ENCODE peak calls at places on chromosomes 5 and 9, in six cellular contexts. Q is astrocyte, L is HCT116, W is fibroblast of lung, O is H1, X is mammary epithelial cell. M is an unnamed sample. For H3K9me3 and H4K20me1, the result is how much of the 10 kb centered on the place peaks cover.

GRCh38 chr5:125394661-125395280 is 648.3 kb upstream of the ZNF608 start:
- DNase-seq in X (peak), Q (peak), W (no peak), O (no peak), L (no peak), M (no peak)

GRCh38 chr9:105173306-105173705 is 71.1 kb upstream of the SLC44A1 start:
- DNase-seq in Q (no peak), L (no peak), W (no peak), X (no peak), O (peak), M (no peak)

GRCh38 chr5:33441241-33441844 is 578 bp downstream of the TARS1 start:
- DNase-seq in W (peak), L (peak), O (no peak), X (no peak), Q (peak), M (peak)

GRCh38 chr9:134492281-134492691 is 149.3 kb upstream of the COL5A1 start:
- DNase-seq in Q (peak), X (no peak), W (peak), O (no peak), L (no peak), M (peak)

GRCh38 chr5:65727491-65728156 is 5.6 kb downstream of the NLN start:
- DNase-seq in O (no peak), L (no peak), W (no peak), X (no peak), Q (no peak), M (no peak)

GRCh38 chr5:74432240-74432639 is 208.3 kb downstream of the ENC1 start:
- DNase-seq in X (no peak), Q (no peak), O (no peak), W (no peak), L (no peak), M (no peak)

GRCh38 chr5:78182838-78183237 is 111.7 kb downstream of the AP3B1 start:
- DNase-seq in W (no peak), Q (no peak), X (peak), L (no peak), O (no peak), M (peak)

GRCh38 chr5:80141147-80141671 is 106.1 kb downstream of the THBS4 start:
- DNase-seq in L (no peak), X (no peak), O (peak), Q (no peak), W (peak), M (no peak)

GRCh38 chr5:130708744-130709143 is 456.3 kb downstream of the HINT1 start:
- DNase-seq in Q (peak), W (no peak), L (no peak), O (no peak), X (no peak), M (no peak)

GRCh38 chr9:80285325-80285724 is 713.6 kb downstream of the TLE4 start:
- DNase-seq in W (peak), X (peak), Q (peak), L (no peak), O (no peak), M (no peak)

DNA sequence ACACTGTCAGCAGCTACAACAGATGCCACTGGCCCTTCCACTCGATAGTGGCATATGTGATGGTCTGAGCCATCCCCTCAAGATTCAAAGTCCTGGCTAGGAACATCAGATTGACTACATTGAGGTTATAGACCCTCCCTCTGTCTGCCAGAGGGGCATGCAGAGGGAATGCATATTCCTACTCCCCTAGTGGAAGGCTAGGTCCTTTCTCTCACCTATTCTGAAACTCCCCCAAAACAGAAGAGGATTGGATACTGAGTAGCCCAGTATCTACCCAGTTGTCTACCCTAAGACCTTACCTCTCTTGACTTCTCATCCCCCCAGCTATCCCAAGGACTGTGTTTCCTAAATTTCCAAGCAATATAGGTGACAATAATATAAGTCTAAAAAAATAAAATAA is 78.5 kb upstream of the PDE4D start:
- DNase-seq in O (no peak), X (no peak), W (no peak), Q (no peak), L (no peak), M (no peak)
- H3K9me3 ChIP-seq in O (under half), X (under half), W (under half), Q (under half), L (under half), M (under half)

GRCh38 chr5:107546685-107547084 is 124.1 kb downstream of the EFNA5 start:
- DNase-seq in W (no peak), Q (no peak), O (no peak), X (no peak), L (no peak), M (no peak)

GRCh38 chr5:107546084-107546483 is 124.7 kb downstream of the EFNA5 start:
- DNase-seq in Q (no peak), L (no peak), O (no peak), X (no peak), W (no peak), M (no peak)

GRCh38 chr5:107543868-107544267 is 126.9 kb downstream of the EFNA5 start:
- DNase-seq in Q (no peak), O (no peak), W (no peak), X (no peak), L (no peak), M (no peak)

GRCh38 chr5:107544476-107544875 is 126.3 kb downstream of the EFNA5 start:
- DNase-seq in Q (no peak), O (no peak), W (no peak), X (no peak), L (no peak), M (no peak)

DNA sequence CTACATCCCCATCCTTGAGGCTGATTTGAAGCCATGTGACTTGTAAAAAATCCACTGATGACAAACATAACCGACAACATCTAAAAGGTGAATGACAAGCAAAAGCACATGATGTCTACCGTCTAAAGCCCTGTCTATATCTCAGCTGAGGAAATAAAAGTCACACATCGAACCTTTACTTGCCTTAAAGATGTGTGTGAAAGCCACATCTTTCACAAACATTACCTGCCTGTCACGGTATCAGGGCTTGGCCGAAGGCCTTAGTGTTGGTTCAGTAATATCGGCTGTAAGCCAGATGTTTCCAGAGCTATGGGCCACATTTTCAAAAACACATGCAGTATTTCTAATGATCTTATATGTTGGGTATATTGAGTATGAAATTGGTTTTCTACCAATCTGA is 125.8 kb downstream of the EFNA5 start:
- DNase-seq in X (no peak), W (no peak), O (no peak), Q (no peak), L (no peak), M (no peak)
- H4K20me1 ChIP-seq in X (under half), W (under half), O (under half), Q (under half), L (under half), M (under half)

GRCh38 chr5:157657516-157657915 is 5.3 kb upstream of the SOX30 start:
- DNase-seq in O (no peak), W (no peak), X (no peak), L (no peak), Q (no peak), M (no peak)
- H3K9me3 ChIP-seq in O (under half), W (under half), X (under half), L (under half), Q (under half), M (under half)

GRCh38 chr5:171388816-171389168 is 1.1 kb downstream of the NPM1 start:
- DNase-seq in X (no peak), W (no peak), Q (no peak), L (no peak), O (no peak), M (no peak)

GRCh38 chr5:171390883-171391677 is 3.4 kb downstream of the NPM1 start:
- DNase-seq in X (peak), L (no peak), W (no peak), Q (no peak), O (no peak), M (no peak)

GRCh38 chr5:171395042-171395441 is 7.4 kb downstream of the NPM1 start:
- DNase-seq in L (no peak), Q (no peak), X (no peak), O (no peak), W (no peak), M (no peak)

GRCh38 chr5:171391996-171392577 is 4.4 kb downstream of the NPM1 start:
- DNase-seq in L (no peak), O (no peak), Q (no peak), W (no peak), X (no peak), M (no peak)

GRCh38 chr5:171392585-171393159 is 5.0 kb downstream of the NPM1 start:
- DNase-seq in O (no peak), L (no peak), Q (no peak), W (no peak), X (no peak), M (no peak)
- H4K20me1 ChIP-seq in O (half or more), L (half or more), Q (half or more), W (under half), X (half or more), M (half or more)

GRCh38 chr5:32339198-32339597 is 26.5 kb upstream of the MTMR12 start:
- DNase-seq in X (peak), W (peak), L (peak), Q (peak), O (no peak), M (no peak)

GRCh38 chr5:32342656-32343055 is 29.9 kb upstream of the MTMR12 start:
- DNase-seq in Q (no peak), X (no peak), W (no peak), L (no peak), O (no peak), M (no peak)

GRCh38 chr5:32343058-32343672 is 30.4 kb upstream of the MTMR12 start:
- DNase-seq in X (no peak), W (no peak), L (no peak), Q (no peak), O (no peak), M (no peak)

GRCh38 chr5:32339878-32340277 is 27.1 kb upstream of the MTMR12 start:
- DNase-seq in L (no peak), W (no peak), O (no peak), Q (no peak), X (no peak), M (no peak)
- H3K9me3 ChIP-seq in L (under half), W (under half), O (under half), Q (under half), X (under half), M (under half)

DNA sequence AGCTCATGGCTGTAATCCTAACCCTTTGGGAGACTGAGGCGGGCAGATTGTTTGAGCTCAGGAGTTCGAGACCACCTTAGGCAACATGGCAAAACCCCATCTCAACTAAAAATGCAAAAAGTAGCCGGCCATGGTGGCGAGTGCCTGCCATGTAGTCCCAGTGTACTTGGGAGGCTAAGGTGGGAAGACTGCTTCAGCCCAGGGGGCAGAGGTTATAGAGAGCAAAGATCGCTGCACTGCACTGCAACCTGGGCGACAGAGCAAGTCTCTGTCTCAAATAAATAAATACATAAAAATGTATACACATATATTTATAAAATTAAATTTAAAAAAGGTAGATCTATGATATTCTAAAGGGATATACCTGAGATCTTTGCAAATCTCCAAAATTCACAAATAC is 19.4 kb downstream of the ZBTB5 start:
- DNase-seq in X (no peak), Q (no peak), L (no peak), W (no peak), O (no peak), M (no peak)
- H4K20me1 ChIP-seq in X (under half), Q (half or more), L (under half), W (under half), O (under half), M (under half)

GRCh38 chr5:12645582-12645981 is 741.3 kb upstream of the CTNND2 start:
- DNase-seq in L (no peak), Q (no peak), W (no peak), O (no peak), X (no peak), M (no peak)
- H3K9me3 ChIP-seq in L (under half), Q (under half), W (under half), O (under half), X (under half), M (under half)

DNA sequence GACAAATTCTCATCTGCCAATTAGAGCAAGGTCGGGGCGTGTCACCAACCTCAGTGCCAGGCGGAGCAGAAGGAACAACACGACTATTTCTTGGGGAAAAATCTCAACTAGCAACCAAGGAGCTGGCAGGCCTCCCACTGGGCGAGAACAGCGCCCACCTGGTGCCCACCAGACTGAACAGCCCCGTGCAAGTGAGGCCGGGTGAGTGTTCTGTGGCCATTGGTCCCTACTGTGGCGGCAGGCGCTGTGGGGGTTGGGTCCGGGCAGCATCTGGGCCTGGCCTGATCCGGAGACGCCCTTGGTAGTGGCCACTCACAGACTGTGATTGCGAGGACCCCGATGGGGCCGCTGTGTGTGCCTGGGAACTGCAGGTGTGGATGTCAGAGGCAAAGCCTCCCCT is 11.5 kb downstream of the NOTCH1 start:
- DNase-seq in X (no peak), Q (no peak), O (no peak), L (no peak), W (no peak), M (no peak)
- H4K20me1 ChIP-seq in X (under half), Q (half or more), O (under half), L (under half), W (under half), M (under half)